ENCODE peak calls at places on chromosomes 5 and 9, in four cellular contexts. W, Z, O and T are unnamed samples.

GRCh38 chr5:149079883-149080282 is 17.0 kb upstream of the SH3TC2 start:
- DNase-seq in W (no peak), Z (no peak), O (no peak), T (no peak)

GRCh38 chr9:95506438-95506691 is 10.4 kb downstream of the PTCH1 start:
- DNase-seq in O (peak; percentile 49), W (peak; percentile 23), Z (no peak), T (no peak)

GRCh38 chr5:135400866-135401265 is 1.8 kb upstream of the MACROH2A1 start:
- DNase-seq in O (no peak), W (no peak), Z (no peak), T (no peak)

GRCh38 chr9:20037699-20038098 is 248.9 kb upstream of the SLC24A2 start:
- DNase-seq in O (no peak), Z (no peak), W (no peak), T (no peak)

GRCh38 chr5:17239953-17240352 is 22.5 kb downstream of the BASP1 start:
- DNase-seq in O (no peak), W (no peak), Z (no peak), T (no peak)

GRCh38 chr5:87526131-87526530 is 113.4 kb upstream of the CCNH start:
- DNase-seq in W (no peak), O (no peak), Z (no peak), T (no peak)

GRCh38 chr5:149177911-149178565 is 36.7 kb downstream of the ABLIM3 start:
- DNase-seq in Z (peak; percentile 31), O (no peak), W (no peak), T (no peak)

GRCh38 chr9:105828596-105829213 is 134.4 kb downstream of the TMEM38B start:
- DNase-seq in Z (no peak), O (no peak), W (no peak), T (no peak)

GRCh38 chr5:138603521-138603920 is 28.3 kb upstream of the HSPA9 start:
- DNase-seq in Z (peak; percentile 30), O (no peak), W (no peak), T (peak; percentile 25)

GRCh38 chr9:91424403-91425176 is 958 bp upstream of the NFIL3 start:
- DNase-seq in Z (peak; percentile 82), O (peak; percentile 85), W (peak; percentile 73), T (no peak)

GRCh38 chr5:171272996-171273970 is 35.8 kb upstream of the TLX3 start:
- DNase-seq in W (no peak), O (no peak), Z (peak; percentile 49), T (no peak)

GRCh38 chr5:154194348-154195329 is 4.1 kb downstream of the GALNT10 start:
- DNase-seq in O (no peak), Z (peak; percentile 87), W (no peak), T (no peak)

GRCh38 chr5:119365847-119366536 is 10.2 kb downstream of the TNFAIP8 start:
- DNase-seq in Z (peak; percentile 76), O (no peak), W (no peak), T (no peak)

GRCh38 chr9:85024374-85024773 is 354.8 kb downstream of the NTRK2 start:
- DNase-seq in Z (no peak), O (no peak), W (no peak), T (no peak)
- TF ChIP-seq CTCF in Z (no peak), O (peak; percentile 38), W (no peak), T (no peak)

DNA sequence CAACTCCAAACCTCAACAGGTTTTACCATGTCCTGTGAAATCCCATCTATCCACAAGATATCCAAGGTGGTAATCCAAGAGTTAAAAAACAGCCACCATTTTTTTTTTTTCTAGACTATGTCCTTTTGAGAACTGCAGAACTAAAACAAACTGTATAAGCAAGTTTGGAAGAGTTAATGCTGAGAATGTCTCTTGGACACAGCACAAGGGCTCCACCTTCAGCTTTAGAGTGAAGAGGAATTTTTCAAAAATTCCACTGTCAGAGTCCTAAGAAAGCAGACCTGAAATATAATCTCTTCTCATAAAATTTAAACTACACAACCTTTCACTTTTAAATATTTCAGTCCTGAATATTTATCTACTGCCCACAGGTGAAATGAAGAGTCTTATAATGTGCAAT is 167.8 kb upstream of the CCNG1 start:
- DNase-seq in Z (peak; percentile 45), O (no peak), W (no peak), T (no peak)
- TF ChIP-seq CTCF in Z (peak; percentile 50), O (no peak), W (peak; percentile 7), T (peak; percentile 8)

GRCh38 chr9:133995012-133995896 is 3.1 kb upstream of the VAV2 start:
- DNase-seq in O (no peak), Z (peak; percentile 36), W (no peak), T (no peak)
- TF ChIP-seq CTCF in O (no peak), Z (peak; percentile 20), W (no peak), T (peak; percentile 40)

DNA sequence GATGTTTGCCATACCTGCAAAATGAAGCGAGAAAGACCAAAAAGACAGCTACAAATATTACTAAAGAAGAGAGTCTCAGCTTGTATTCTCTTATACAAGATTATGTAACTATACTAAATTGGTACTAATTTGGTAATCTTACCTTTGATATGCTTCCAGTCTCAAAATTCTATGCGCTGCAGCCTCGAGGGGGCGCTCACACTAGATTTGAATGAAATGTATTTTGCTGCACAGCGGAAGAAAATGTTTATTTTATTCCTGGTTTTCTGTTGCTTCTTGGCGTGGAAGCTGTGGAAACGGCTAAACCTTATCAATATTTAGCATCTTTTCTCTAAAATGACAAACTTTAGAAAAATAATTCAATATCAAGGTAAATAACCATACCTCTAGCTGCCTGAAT is 267.0 kb upstream of the NUDT12 start:
- DNase-seq in O (no peak), Z (peak; percentile 17), W (no peak), T (no peak)
- TF ChIP-seq CTCF in O (no peak), Z (peak; percentile 32), W (no peak), T (peak; percentile 24)

GRCh38 chr5:20601678-20602100 is 613.7 kb upstream of the CDH18 start:
- DNase-seq in Z (peak; percentile 63), O (no peak), W (no peak), T (no peak)

GRCh38 chr5:20610650-20611049 is 622.6 kb upstream of the CDH18 start:
- DNase-seq in Z (no peak), W (no peak), O (no peak), T (no peak)

GRCh38 chr5:20608567-20608966 is 620.6 kb upstream of the CDH18 start:
- DNase-seq in W (no peak), Z (no peak), O (no peak), T (no peak)

DNA sequence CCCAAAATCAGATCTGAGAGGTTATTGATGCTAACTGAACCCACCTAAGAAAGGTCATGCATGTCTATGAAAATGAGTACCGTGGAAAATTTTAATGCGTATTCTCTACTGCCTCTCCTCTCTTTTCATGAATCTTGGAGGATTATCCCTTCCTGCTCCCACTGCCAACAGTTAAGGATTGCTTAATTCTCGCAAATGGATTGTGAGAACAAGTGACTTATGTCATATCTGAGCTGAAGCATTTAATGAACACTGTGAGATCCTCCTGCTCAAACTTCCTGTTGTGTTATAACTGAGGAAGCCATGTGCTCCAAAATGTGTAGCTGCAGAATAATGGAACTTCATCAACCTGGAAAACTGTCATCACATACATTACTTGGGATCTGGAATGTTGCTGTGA is 618.0 kb upstream of the CDH18 start:
- DNase-seq in W (no peak), O (no peak), Z (no peak), T (no peak)
- TF ChIP-seq CTCF in W (no peak), O (no peak), Z (no peak), T (no peak)

DNA sequence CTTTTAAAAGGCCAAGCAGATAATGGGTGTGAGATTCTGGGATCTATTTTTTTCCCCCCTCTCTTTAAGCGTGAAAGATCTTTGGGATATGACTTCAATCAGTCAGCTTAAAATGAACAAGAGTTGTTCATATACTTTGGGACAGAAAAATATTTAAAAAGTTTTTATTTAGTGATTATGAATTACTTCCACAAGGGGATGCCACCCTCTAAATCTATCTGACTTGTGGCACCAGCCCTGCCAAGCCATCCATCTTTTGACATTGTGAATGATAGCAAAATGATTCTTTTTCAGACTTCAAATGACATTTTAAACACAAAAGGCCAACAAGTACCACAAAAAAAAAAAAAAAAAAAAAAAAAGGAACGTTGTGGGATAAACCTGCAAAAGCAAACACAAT is 111.0 kb upstream of the HMHB1 start:
- DNase-seq in Z (no peak), W (no peak), O (no peak), T (no peak)
- TF ChIP-seq CTCF in Z (peak; percentile 8), W (no peak), O (peak; percentile 20), T (no peak)

GRCh38 chr9:85332487-85332886 is 409.3 kb downstream of the AGTPBP1 start:
- DNase-seq in Z (peak; percentile 17), W (no peak), O (no peak), T (no peak)
- TF ChIP-seq CTCF in Z (no peak), W (no peak), O (peak; percentile 26), T (peak; percentile 50)

GRCh38 chr5:53430618-53431252 is 49.7 kb upstream of the FST start:
- DNase-seq in W (no peak), O (no peak), Z (peak; percentile 69), T (no peak)
- TF ChIP-seq CTCF in W (no peak), O (peak; percentile 55), Z (peak; percentile 58), T (peak; percentile 31)

GRCh38 chr5:6435356-6435755 is 13.3 kb upstream of the UBE2QL1 start:
- DNase-seq in O (no peak), Z (peak; percentile 8), W (no peak), T (no peak)
- TF ChIP-seq CTCF in O (peak; percentile 55), Z (no peak), W (no peak), T (peak; percentile 52)